ENCODE peak calls at places on chromosomes 4 and X, in ten cellular contexts. P is upper lobe of right lung, J is stomach, L is cardiac muscle cell, I is A673, M is RWPE2, B is heart left ventricle, A is transverse colon, F is left lung, C is endothelial cell of umbilical vein. Y is an unnamed sample. For H3K9me3, the result is how much of the 10 kb centered on the place peaks cover.

GRCh38 chrX:41900321-41900720 is 23.0 kb downstream of the CASK start:
- DNase-seq in P (no peak), J (no peak), L (no peak), I (no peak), M (no peak), B (no peak), A (no peak), F (no peak), C (no peak), Y (no peak)

GRCh38 chr4:77960367-77960766 is 96.8 kb upstream of the FRAS1 start:
- DNase-seq in P (no peak), J (no peak), L (no peak), I (no peak), M (no peak), B (no peak), A (no peak), F (no peak), C (no peak), Y (no peak)

GRCh38 chr4:94400191-94400590 is 51.6 kb upstream of the PDLIM5 start:
- DNase-seq in P (no peak), J (no peak), L (peak), I (no peak), M (no peak), B (no peak), A (no peak), F (no peak), C (no peak), Y (no peak)

GRCh38 chr4:101597204-101597603 is 193.3 kb upstream of the BANK1 start:
- DNase-seq in P (no peak), J (no peak), L (no peak), I (peak), M (no peak), B (no peak), A (no peak), F (no peak), C (no peak), Y (no peak)

GRCh38 chr4:139872274-139872673 is 206.7 kb downstream of the MGST2 start:
- DNase-seq in P (no peak), J (no peak), L (peak), I (no peak), M (no peak), B (no peak), A (no peak), F (no peak), C (peak), Y (no peak)

GRCh38 chr4:107619731-107620130 is 100.3 kb downstream of the PAPSS1 start:
- DNase-seq in P (no peak), J (no peak), L (no peak), I (no peak), M (no peak), B (no peak), A (no peak), F (no peak), C (no peak), Y (no peak)

GRCh38 chr4:8182858-8183725 is 16.0 kb upstream of the SH3TC1 start:
- DNase-seq in P (peak), J (peak), L (peak), I (peak), M (peak), B (peak), A (peak), F (peak), C (peak), Y (peak)

GRCh38 chr4:5968246-5968645 is 50.0 kb downstream of the C4orf50 start:
- DNase-seq in P (peak), J (peak), L (no peak), I (no peak), M (no peak), B (no peak), A (no peak), F (no peak), C (no peak), Y (no peak)

GRCh38 chr4:30553721-30554120 is 166.4 kb upstream of the PCDH7 start:
- DNase-seq in P (no peak), J (no peak), L (peak), I (no peak), M (no peak), B (no peak), A (no peak), F (no peak), C (no peak), Y (no peak)

GRCh38 chr4:56186808-56187523 is 200.3 kb downstream of the AASDH start:
- DNase-seq in P (no peak), J (no peak), L (no peak), I (no peak), M (no peak), B (no peak), A (no peak), F (no peak), C (no peak), Y (no peak)

GRCh38 chr4:61201562-61202099 is 1.5 kb downstream of the ADGRL3 start:
- DNase-seq in P (no peak), J (no peak), L (peak), I (no peak), M (no peak), B (no peak), A (no peak), F (no peak), C (no peak), Y (no peak)

GRCh38 chr4:67746797-67747495 is 7.2 kb downstream of the GNRHR start:
- DNase-seq in P (no peak), J (no peak), L (peak), I (peak), M (no peak), B (no peak), A (no peak), F (no peak), C (peak), Y (no peak)

GRCh38 chrX:38768079-38768478 is 33.2 kb upstream of the MID1IP1 start:
- DNase-seq in P (no peak), J (no peak), L (peak), I (peak), M (no peak), B (no peak), A (no peak), F (no peak), C (peak), Y (no peak)

GRCh38 chrX:17377795-17378194 is 2.8 kb downstream of the NHS start:
- DNase-seq in P (no peak), J (no peak), L (no peak), I (no peak), M (no peak), B (no peak), A (no peak), F (no peak), C (no peak), Y (no peak)

GRCh38 chr4:85862896-85863295 is 387.9 kb downstream of the ARHGAP24 start:
- DNase-seq in P (no peak), J (no peak), L (no peak), I (no peak), M (no peak), B (no peak), A (no peak), F (no peak), C (no peak), Y (no peak)

GRCh38 chrX:19017271-19017670 is 33.4 kb upstream of the PHKA2 start:
- DNase-seq in P (no peak), J (no peak), L (peak), I (peak), M (no peak), B (no peak), A (no peak), F (no peak), C (no peak), Y (no peak)

GRCh38 chr4:114694770-114695169 is 96.2 kb downstream of the UGT8 start:
- DNase-seq in P (no peak), J (no peak), L (peak), I (peak), M (no peak), B (no peak), A (no peak), F (no peak), C (peak), Y (no peak)

GRCh38 chrX:13747836-13748235 is 13.3 kb downstream of the OFD1 start:
- DNase-seq in P (no peak), J (peak), L (peak), I (peak), M (no peak), B (no peak), A (peak), F (no peak), C (peak), Y (no peak)

GRCh38 chr4:132642196-132642817 is 506.8 kb upstream of the PCDH10 start:
- DNase-seq in P (no peak), J (no peak), L (peak), I (peak), M (no peak), B (no peak), A (no peak), F (no peak), C (peak), Y (no peak)

GRCh38 chrX:144637731-144638130 is 609.6 kb upstream of the SPANXN1 start:
- DNase-seq in P (no peak), J (no peak), L (no peak), I (no peak), M (no peak), B (no peak), A (no peak), F (no peak), C (no peak), Y (no peak)

GRCh38 chr4:78737020-78737419 is 39.1 kb upstream of the BMP2K start:
- DNase-seq in P (no peak), J (no peak), L (no peak), I (no peak), M (no peak), B (no peak), A (no peak), F (no peak), C (no peak), Y (no peak)

GRCh38 chr4:83389037-83389755 is 54.5 kb upstream of the HPSE start:
- DNase-seq in P (no peak), J (no peak), L (no peak), I (no peak), M (no peak), B (no peak), A (no peak), F (no peak), C (no peak), Y (no peak)

GRCh38 chr4:8038702-8039251 is 99.1 kb upstream of the AFAP1 start:
- DNase-seq in P (no peak), J (no peak), L (no peak), I (no peak), M (no peak), B (no peak), A (no peak), F (no peak), C (no peak), Y (no peak)

GRCh38 chr4:24489870-24490269 is 94.5 kb downstream of the DHX15 start:
- DNase-seq in P (no peak), J (no peak), L (peak), I (no peak), M (no peak), B (peak), A (no peak), F (no peak), C (no peak), Y (peak)

GRCh38 chrX:16807548-16807947 is 21.3 kb downstream of the TXLNG start:
- DNase-seq in P (no peak), J (no peak), L (peak), I (no peak), M (no peak), B (no peak), A (no peak), F (no peak), C (peak), Y (no peak)

GRCh38 chrX:110418220-110418856 is 59.7 kb downstream of the RTL9 start:
- DNase-seq in P (peak), J (peak), L (peak), I (peak), M (no peak), B (no peak), A (no peak), F (peak), C (peak), Y (no peak)

GRCh38 chrX:13518126-13518525 is 51.3 kb upstream of the EGFL6 start:
- DNase-seq in P (no peak), J (no peak), L (no peak), I (no peak), M (no peak), B (no peak), A (no peak), F (no peak), C (no peak), Y (no peak)

GRCh38 chr4:107978716-107979451 is 10.8 kb upstream of the HADH start:
- DNase-seq in P (no peak), J (no peak), L (no peak), I (no peak), M (no peak), B (no peak), A (no peak), F (no peak), C (no peak), Y (no peak)

GRCh38 chr4:102500371-102501175 is 586 bp upstream of the NFKB1 start:
- DNase-seq in P (peak), J (peak), L (peak), I (peak), M (no peak), B (peak), A (peak), F (peak), C (peak), Y (peak)

GRCh38 chr4:25694466-25694865 is 38.8 kb downstream of the SLC34A2 start:
- DNase-seq in P (no peak), J (no peak), L (peak), I (no peak), M (no peak), B (no peak), A (no peak), F (no peak), C (no peak), Y (no peak)
- H3K9me3 ChIP-seq in P (under half), J (under half), L (under half), I (under half), M (under half), B (under half), A (under half), F (under half), C (under half), Y (under half)

DNA sequence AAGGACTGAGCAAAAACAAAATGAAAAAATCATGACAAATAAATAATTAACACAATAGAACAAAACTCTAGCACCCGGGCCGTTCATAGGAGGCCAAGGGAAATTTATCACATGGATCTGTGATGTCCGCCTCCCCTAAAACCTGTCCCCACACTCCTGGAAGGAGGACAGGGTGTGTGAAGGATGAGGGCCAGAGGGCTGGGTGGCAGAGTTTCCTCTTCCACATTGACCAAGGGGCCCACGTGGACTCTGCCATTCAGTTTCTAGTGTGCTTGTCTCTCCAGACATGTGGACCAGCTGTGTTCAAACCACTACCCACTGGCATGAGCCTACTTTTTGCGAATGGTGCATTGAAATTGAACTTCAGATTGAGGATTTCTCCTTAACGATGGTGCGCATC is 6.3 kb downstream of the PRRG3 start:
- DNase-seq in P (no peak), J (no peak), L (no peak), I (no peak), M (no peak), B (no peak), A (no peak), F (no peak), C (no peak), Y (no peak)
- H3K9me3 ChIP-seq in P (under half), J (under half), L (under half), I (under half), M (under half), B (under half), A (under half), F (under half), C (under half), Y (under half)

DNA sequence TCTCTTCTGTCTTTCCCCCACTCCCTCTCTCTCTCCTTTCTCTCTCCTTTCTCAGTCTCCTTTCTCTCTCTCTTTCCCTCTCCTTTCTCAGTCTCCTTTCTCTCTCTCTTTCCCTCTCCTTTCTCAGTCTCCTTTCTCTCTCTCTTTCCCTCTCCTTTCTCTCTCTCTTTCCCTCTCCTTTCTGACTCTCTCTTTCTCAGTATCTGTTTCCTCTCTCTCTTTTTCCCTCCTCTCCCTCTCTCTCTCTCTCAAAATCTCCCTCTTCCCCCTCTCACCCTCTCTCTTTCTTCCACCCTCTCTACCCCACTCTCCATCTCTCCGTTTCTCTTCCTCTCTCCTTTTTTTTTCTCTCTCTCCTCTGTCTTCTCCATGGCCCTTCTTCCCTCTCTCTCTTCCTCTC is 258.8 kb downstream of the ASMT start:
- DNase-seq in P (no peak), J (no peak), L (no peak), I (no peak), M (no peak), B (no peak), A (no peak), F (no peak), C (no peak), Y (no peak)
- H3K9me3 ChIP-seq in P (under half), J (under half), L (under half), I (under half), M (under half), B (under half), A (under half), F (under half), C (under half), Y (under half)

GRCh38 chr4:4962928-4963327 is 56.3 kb downstream of the CYTL1 start:
- DNase-seq in P (no peak), J (no peak), L (no peak), I (no peak), M (no peak), B (no peak), A (no peak), F (no peak), C (no peak), Y (no peak)
- H3K9me3 ChIP-seq in P (under half), J (under half), L (under half), I (under half), M (under half), B (under half), A (under half), F (under half), C (under half), Y (under half)

DNA sequence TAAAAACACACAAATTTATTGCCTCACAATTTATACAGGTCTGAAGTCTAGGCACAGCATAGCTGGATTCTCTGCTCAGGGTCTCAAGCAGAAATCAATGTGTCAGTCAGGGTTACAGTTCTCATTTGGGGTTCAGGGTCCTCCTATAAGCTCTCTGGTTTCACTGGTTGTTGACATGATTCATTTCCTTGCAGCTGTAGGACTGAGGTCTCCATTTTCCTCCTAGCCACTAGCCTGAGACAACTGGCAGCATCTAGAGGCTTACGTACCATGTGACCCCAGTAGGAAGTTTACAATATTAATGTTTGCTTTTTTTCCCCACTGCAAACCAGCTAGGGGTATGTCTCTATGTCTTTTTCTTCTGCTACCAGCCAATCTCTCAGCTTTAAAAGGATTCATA is 102.5 kb downstream of the CPEB2 start:
- DNase-seq in P (no peak), J (no peak), L (no peak), I (no peak), M (no peak), B (no peak), A (no peak), F (no peak), C (peak), Y (no peak)
- H3K9me3 ChIP-seq in P (under half), J (under half), L (under half), I (under half), M (under half), B (under half), A (under half), F (under half), C (under half), Y (under half)

DNA sequence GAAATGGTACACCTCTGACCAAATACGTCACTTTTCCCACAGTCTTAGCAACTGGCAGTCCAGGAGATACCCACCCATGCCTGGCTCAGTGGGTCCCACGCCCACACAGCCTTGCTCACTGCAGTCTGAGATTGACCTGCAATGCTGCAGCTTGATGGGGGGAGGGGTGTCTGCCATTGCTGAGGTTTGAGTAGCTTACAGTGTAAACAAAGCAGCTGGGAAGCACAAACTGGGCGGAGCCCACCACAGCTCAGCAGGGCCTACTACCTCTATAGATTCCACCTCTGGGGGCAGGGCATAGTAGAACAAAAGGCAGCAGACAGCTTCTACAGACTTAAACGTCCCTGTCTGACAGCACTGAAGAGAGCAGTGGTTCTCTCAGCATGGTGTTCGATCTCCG is 52.7 kb downstream of the AMER1 start:
- DNase-seq in P (no peak), J (peak), L (no peak), I (no peak), M (no peak), B (no peak), A (no peak), F (no peak), C (no peak), Y (no peak)
- H3K9me3 ChIP-seq in P (under half), J (under half), L (under half), I (under half), M (under half), B (under half), A (under half), F (under half), C (under half), Y (under half)

DNA sequence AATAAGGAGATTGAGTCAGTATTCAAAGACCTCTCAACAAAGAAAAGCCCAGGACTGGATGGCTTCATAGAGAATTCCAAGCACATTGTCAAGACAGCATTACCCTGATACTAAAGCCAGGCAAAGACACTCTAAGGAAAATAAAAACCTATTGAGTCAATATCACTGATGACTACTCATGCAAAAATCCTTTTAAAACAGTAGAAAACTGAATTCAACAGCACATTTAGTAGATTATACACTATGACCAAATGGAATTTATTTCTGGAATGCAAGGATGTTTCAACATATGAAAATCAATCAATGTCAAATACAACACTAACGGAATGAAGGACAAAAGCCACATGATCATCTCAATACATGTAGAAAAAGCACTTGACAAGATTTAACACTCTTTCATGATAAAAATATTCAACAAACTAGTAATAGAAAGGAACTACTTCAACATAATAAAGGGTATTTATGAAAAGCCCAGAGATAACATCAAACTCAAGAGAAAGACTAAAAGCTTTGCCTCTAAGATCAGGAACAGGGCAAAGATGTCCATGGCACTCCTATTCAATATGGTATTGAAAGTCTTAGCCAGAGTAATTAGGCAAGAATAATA is 633.3 kb downstream of the ANKRD50 start:
- DNase-seq in P (no peak), J (no peak), L (peak), I (no peak), M (no peak), B (no peak), A (no peak), F (no peak), C (no peak), Y (no peak)
- H3K9me3 ChIP-seq in P (under half), J (under half), L (under half), I (under half), M (under half), B (under half), A (under half), F (under half), C (under half), Y (under half)

GRCh38 chr4:145808848-145809512 is 129.0 kb downstream of the C4orf51 start:
- DNase-seq in P (no peak), J (no peak), L (no peak), I (no peak), M (no peak), B (no peak), A (no peak), F (no peak), C (no peak), Y (no peak)
- H3K9me3 ChIP-seq in P (under half), J (under half), L (under half), I (under half), M (under half), B (under half), A (under half), F (under half), C (under half), Y (under half)

DNA sequence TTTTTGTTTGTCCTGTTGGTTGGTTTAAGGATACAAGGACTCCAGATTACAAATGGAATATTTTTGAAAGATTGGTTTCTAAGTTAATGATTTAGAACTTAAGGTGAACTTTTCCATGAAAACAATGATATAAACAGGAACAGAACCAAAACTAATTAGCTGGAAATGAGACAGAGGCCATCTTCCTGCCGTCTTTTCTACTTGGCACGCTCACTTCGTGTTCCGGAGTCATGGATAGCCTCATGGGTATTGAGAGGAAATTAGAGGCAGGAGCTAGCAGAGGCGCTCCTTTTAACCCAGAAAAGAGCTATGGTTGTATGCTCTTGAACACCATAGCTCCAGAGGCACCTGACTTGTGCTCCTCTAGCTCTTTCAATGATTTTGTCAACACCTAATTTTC is 2.4 kb downstream of the FAM241A start:
- DNase-seq in P (no peak), J (no peak), L (peak), I (peak), M (no peak), B (peak), A (no peak), F (no peak), C (peak), Y (no peak)
- H3K9me3 ChIP-seq in P (under half), J (under half), L (under half), I (under half), M (under half), B (under half), A (under half), F (under half), C (under half), Y (under half)

Y was measured in gastrocnemius medialis.